ENCODE peak calls at places on chromosomes 11 and 22, in five cellular contexts. G is A549, M is IMR-90, R is WTC11, U is SK-N-SH. H is an unnamed sample.

GRCh38 chr11:113289341-113290187 is 24.8 kb upstream of the TTC12 start:
- DNase-seq in G (peak), M (peak), R (peak), U (peak), H (peak)

GRCh38 chr22:35731321-35731720 is 13.6 kb downstream of the APOL5 start:
- DNase-seq in G (no peak), M (no peak), R (no peak), U (no peak), H (no peak)

GRCh38 chr11:8822476-8822875 is 88.5 kb upstream of the AKIP1 start:
- DNase-seq in G (no peak), M (no peak), R (no peak), U (no peak), H (no peak)

GRCh38 chr11:120236169-120237107 is 3.5 kb upstream of the POU2F3 start:
- DNase-seq in G (no peak), M (peak), R (no peak), U (no peak), H (peak)

GRCh38 chr11:907668-908067 is 2.9 kb downstream of the CHID1 start:
- DNase-seq in G (no peak), M (no peak), R (no peak), U (no peak), H (no peak)

GRCh38 chr11:126929186-126930085 is 71.1 kb downstream of the KIRREL3 start:
- DNase-seq in G (no peak), M (peak), R (no peak), U (no peak), H (no peak)

GRCh38 chr11:131688056-131688693 is 317.8 kb downstream of the NTM start:
- DNase-seq in G (peak), M (peak), R (peak), U (peak), H (peak)

GRCh38 chr11:44894217-44894617 is 56.5 kb downstream of the TP53I11 start:
- DNase-seq in G (peak), M (peak), R (peak), U (peak), H (peak)

GRCh38 chr11:104095791-104096190 is 59.4 kb downstream of the DDI1 start:
- DNase-seq in G (no peak), M (no peak), R (no peak), U (no peak), H (no peak)

GRCh38 chr11:126415128-126415527 is 59.6 kb downstream of the ST3GAL4 start:
- DNase-seq in G (no peak), M (peak), R (no peak), U (no peak), H (no peak)

GRCh38 chr22:37177221-37177620 is 10.8 kb downstream of the C1QTNF6 start:
- DNase-seq in G (no peak), M (no peak), R (no peak), U (no peak), H (no peak)

GRCh38 chr22:31738566-31738965 is 11.4 kb downstream of the PRR14L start:
- DNase-seq in G (no peak), M (no peak), R (no peak), U (no peak), H (no peak)

GRCh38 chr11:1421291-1421690 is 31.6 kb downstream of the BRSK2 start:
- DNase-seq in G (no peak), M (no peak), R (no peak), U (no peak), H (no peak)

GRCh38 chr11:88779551-88779950 is 286.2 kb downstream of the GRM5 start:
- DNase-seq in G (no peak), M (peak), R (no peak), U (no peak), H (no peak)

GRCh38 chr11:83681045-83681781 is 395.0 kb upstream of the CCDC90B start:
- DNase-seq in G (no peak), M (no peak), R (no peak), U (no peak), H (no peak)

GRCh38 chr11:62138630-62139425 is 15.0 kb downstream of the INCENP start:
- DNase-seq in G (no peak), M (no peak), R (no peak), U (peak), H (no peak)

GRCh38 chr22:46031066-46031465 is 54.1 kb upstream of the WNT7B start:
- DNase-seq in G (no peak), M (no peak), R (peak), U (no peak), H (no peak)

GRCh38 chr11:4393209-4394196 is at the start of gene TRIM21:
- DNase-seq in G (peak), M (peak), R (peak), U (peak), H (peak)

GRCh38 chr22:29225422-29226090 is 19.9 kb downstream of the EMID1 start:
- DNase-seq in G (no peak), M (peak), R (no peak), U (peak), H (no peak)

GRCh38 chr11:106828976-106829375 is 189.3 kb downstream of the GUCY1A2 start:
- DNase-seq in G (no peak), M (no peak), R (no peak), U (no peak), H (no peak)

GRCh38 chr22:18095101-18095805 is 15.4 kb upstream of the TUBA8 start:
- DNase-seq in G (no peak), M (peak), R (no peak), U (no peak), H (no peak)

GRCh38 chr11:79438631-79439429 is 2.0 kb downstream of the TENM4 start:
- DNase-seq in G (no peak), M (peak), R (peak), U (peak), H (no peak)

GRCh38 chr11:79066456-79067354 is 374.1 kb downstream of the TENM4 start:
- DNase-seq in G (no peak), M (no peak), R (no peak), U (peak), H (no peak)

GRCh38 chr11:33891714-33892327 is at the start of gene LMO2:
- DNase-seq in G (no peak), M (no peak), R (no peak), U (no peak), H (peak)

GRCh38 chr11:134332189-134332631 is 422 bp downstream of the GLB1L2 start:
- DNase-seq in G (no peak), M (no peak), R (peak), U (peak), H (peak)

GRCh38 chr11:3231851-3232744 is at the start of gene MRGPRE:
- DNase-seq in G (no peak), M (no peak), R (peak), U (peak), H (peak)

GRCh38 chr11:38266691-38267090 is 1668.7 kb upstream of the RAG2 start:
- DNase-seq in G (no peak), M (no peak), R (no peak), U (no peak), H (no peak)

GRCh38 chr22:32850591-32851517 is 49.3 kb downstream of the TIMP3 start:
- DNase-seq in G (no peak), M (no peak), R (no peak), U (no peak), H (no peak)

GRCh38 chr22:35921777-35922176 is 106.8 kb downstream of the RBFOX2 start:
- DNase-seq in G (peak), M (peak), R (peak), U (peak), H (peak)

GRCh38 chr11:116062526-116063171 is 558.4 kb upstream of the CADM1 start:
- DNase-seq in G (no peak), M (no peak), R (no peak), U (peak), H (no peak)

GRCh38 chr11:99513368-99513767 is 492.6 kb downstream of the CNTN5 start:
- DNase-seq in G (no peak), M (peak), R (no peak), U (no peak), H (no peak)

GRCh38 chr11:101863361-101863760 is 51.4 kb upstream of the CEP126 start:
- DNase-seq in G (no peak), M (peak), R (no peak), U (no peak), H (no peak)

GRCh38 chr11:93652679-93653078 is 8.8 kb upstream of the CEP295 start:
- DNase-seq in G (no peak), M (no peak), R (no peak), U (no peak), H (no peak)

GRCh38 chr22:27075028-27075678 is 417.8 kb downstream of the MIAT start:
- DNase-seq in G (no peak), M (no peak), R (peak), U (no peak), H (no peak)

GRCh38 chr11:14904745-14905103 is 12.7 kb upstream of the CYP2R1 start:
- DNase-seq in G (peak), M (peak), R (peak), U (no peak), H (peak)

GRCh38 chr22:28397324-28397723 is 282.3 kb downstream of the TTC28 start:
- DNase-seq in G (no peak), M (no peak), R (no peak), U (peak), H (no peak)

GRCh38 chr11:64620286-64620962 is 29.4 kb downstream of the SLC22A12 start:
- DNase-seq in G (no peak), M (no peak), R (no peak), U (peak), H (no peak)

GRCh38 chr22:22446527-22446926 is 62.0 kb downstream of the ZNF280B start:
- DNase-seq in G (no peak), M (no peak), R (no peak), U (no peak), H (no peak)
- TF ChIP-seq USF2 in G (no peak), M (no peak), R (no peak), U (no peak), H (no peak)

GRCh38 chr11:74701351-74701750 is 29.9 kb downstream of the CHRDL2 start:
- DNase-seq in G (no peak), M (no peak), R (peak), U (no peak), H (peak)
- TF ChIP-seq USF2 in G (no peak), M (no peak), R (no peak), U (no peak), H (no peak)

DNA sequence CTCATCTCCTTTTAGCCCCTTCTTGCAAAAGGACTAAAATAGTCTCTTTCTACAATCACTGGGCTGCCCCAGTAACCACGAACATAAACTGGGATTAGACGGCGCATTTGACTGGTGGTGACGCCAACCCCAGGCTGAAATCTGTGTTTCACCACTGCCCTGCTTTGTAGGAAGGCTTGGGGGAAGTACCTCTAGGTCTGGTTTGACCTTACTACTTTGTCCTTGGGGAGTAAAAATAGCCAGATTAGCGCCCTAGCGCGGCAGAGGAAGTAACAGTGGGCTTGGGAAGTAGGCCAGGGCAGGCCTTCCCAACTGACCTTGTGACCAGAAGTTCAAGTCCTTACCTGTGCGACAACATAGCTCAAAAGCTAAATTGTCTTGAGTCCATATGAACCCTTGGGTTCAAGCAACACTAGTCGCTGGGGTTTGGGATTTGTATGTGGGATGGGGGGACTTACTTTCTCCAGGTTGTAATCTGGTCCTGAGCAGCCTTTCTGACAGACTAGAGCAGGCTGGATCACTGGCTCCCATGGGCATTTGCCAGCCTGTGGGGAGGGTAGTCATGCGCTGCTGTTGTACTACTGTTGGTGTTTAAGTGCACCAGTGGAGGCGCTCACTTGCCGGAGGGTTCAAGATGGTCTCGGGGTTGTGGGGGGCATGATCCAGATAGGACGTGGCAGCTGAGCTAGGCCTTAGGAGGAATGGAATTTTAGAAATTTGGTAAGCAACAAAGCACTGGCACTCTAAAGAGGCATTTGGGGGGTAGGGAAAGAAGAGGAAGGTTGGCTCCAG is 953 bp upstream of the PACS1 start:
- DNase-seq in G (peak), M (peak), R (peak), U (peak), H (no peak)
- TF ChIP-seq USF2 in G (no peak), M (no peak), R (no peak), U (no peak), H (no peak)

GRCh38 chr11:95559899-95560298 is 229.7 kb downstream of the FAM76B start:
- DNase-seq in G (no peak), M (no peak), R (no peak), U (no peak), H (no peak)

GRCh38 chr11:95556011-95556341 is 233.6 kb downstream of the FAM76B start:
- DNase-seq in G (no peak), M (no peak), R (no peak), U (no peak), H (no peak)

DNA sequence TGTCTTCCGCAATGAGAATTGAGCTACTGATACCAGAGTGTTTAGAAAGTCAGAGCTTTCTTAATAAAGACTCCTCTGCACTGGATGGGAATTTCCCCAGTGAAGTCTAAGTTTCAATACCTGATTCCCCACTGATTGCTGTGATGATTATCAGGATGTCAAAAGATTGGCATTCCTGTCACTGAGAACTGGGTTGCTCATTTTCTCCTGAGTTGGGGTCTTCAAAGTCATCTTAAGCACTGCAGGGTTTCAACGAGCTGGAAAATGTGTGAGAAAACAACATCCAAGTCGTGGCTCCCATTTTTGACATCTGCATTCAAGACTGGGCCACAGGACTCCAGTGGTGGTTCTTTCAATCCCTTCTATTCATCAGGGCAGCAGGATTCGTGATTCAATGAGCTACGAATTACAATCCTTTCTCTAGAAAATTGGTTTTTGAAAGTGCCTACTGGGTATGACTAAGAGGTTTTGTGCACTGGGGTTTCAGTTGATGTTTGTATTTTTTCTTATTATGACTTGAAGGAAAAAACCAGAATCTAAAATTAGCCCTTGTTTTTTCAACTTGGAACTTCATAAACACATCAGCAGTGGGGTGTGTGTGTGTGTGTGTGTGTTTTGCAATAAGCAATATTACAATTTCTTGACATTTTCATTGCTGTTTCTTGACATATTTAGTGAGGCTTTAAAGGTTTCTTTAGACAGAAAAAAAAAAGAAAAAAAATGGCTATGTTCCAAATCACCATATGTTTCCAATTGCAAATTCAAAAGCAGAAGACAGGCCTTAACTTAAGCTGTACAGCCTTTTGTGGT is 233.0 kb downstream of the FAM76B start:
- DNase-seq in G (no peak), M (peak), R (no peak), U (no peak), H (no peak)
- TF ChIP-seq USF2 in G (no peak), M (no peak), R (no peak), U (no peak), H (no peak)

GRCh38 chr11:69402251-69402892 is 79.1 kb upstream of the LINC01488 start:
- DNase-seq in G (no peak), M (no peak), R (no peak), U (no peak), H (peak)
- TF ChIP-seq USF2 in G (no peak), M (no peak), R (no peak), U (no peak), H (no peak)